ENCODE peak calls at places on chromosomes 16 and 17, in six cellular contexts. One of them, this sample, is unnamed.

GRCh38 chr17:65975878-65976277 is 216.1 kb downstream of the CEP112 start:
- DNase-seq in fibroblast of the aortic adventitia: no peak
- DNase-seq in AG10803: no peak
- DNase-seq in GM06990: no peak
- DNase-seq in A549: no peak
- DNase-seq in cardiac muscle cell: peak; percentile 3
- DNase-seq in this sample: no peak

GRCh38 chr17:55462711-55463110 is 41.1 kb upstream of the MMD start:
- DNase-seq in fibroblast of the aortic adventitia: peak; percentile 19
- DNase-seq in AG10803: no peak
- DNase-seq in GM06990: no peak
- DNase-seq in A549: no peak
- DNase-seq in cardiac muscle cell: no peak
- DNase-seq in this sample: no peak

GRCh38 chr17:58319181-58320162 is 9.1 kb downstream of the TSPOAP1 start:
- DNase-seq in fibroblast of the aortic adventitia: no peak
- DNase-seq in AG10803: no peak
- DNase-seq in GM06990: no peak
- DNase-seq in A549: no peak
- DNase-seq in cardiac muscle cell: no peak
- DNase-seq in this sample: no peak

GRCh38 chr16:11361751-11362742 is 16.8 kb downstream of the RMI2 start:
- DNase-seq in fibroblast of the aortic adventitia: no peak
- DNase-seq in AG10803: no peak
- DNase-seq in GM06990: peak; percentile 75
- DNase-seq in A549: no peak
- DNase-seq in cardiac muscle cell: no peak
- DNase-seq in this sample: peak; percentile 59

GRCh38 chr17:74214642-74215331 is 1.4 kb downstream of the TTYH2 start:
- DNase-seq in fibroblast of the aortic adventitia: no peak
- DNase-seq in AG10803: no peak
- DNase-seq in GM06990: no peak
- DNase-seq in A549: no peak
- DNase-seq in cardiac muscle cell: no peak
- DNase-seq in this sample: no peak

GRCh38 chr17:76878568-76878967 is 10.4 kb downstream of the MGAT5B start:
- DNase-seq in fibroblast of the aortic adventitia: no peak
- DNase-seq in AG10803: no peak
- DNase-seq in GM06990: no peak
- DNase-seq in A549: no peak
- DNase-seq in cardiac muscle cell: no peak
- DNase-seq in this sample: no peak

GRCh38 chr17:48910370-48910769 is 2.2 kb downstream of the UBE2Z start:
- DNase-seq in fibroblast of the aortic adventitia: no peak
- DNase-seq in AG10803: no peak
- DNase-seq in GM06990: no peak
- DNase-seq in A549: no peak
- DNase-seq in cardiac muscle cell: no peak
- DNase-seq in this sample: no peak

GRCh38 chr17:29760771-29761682 is 138.3 kb upstream of the CORO6 start:
- DNase-seq in fibroblast of the aortic adventitia: peak; percentile 85
- DNase-seq in AG10803: peak; percentile 86
- DNase-seq in GM06990: peak; percentile 96
- DNase-seq in A549: peak; percentile 79
- DNase-seq in cardiac muscle cell: peak; percentile 79
- DNase-seq in this sample: peak; percentile 96

GRCh38 chr17:74920679-74921044 is 2.4 kb downstream of the USH1G start:
- DNase-seq in fibroblast of the aortic adventitia: no peak
- DNase-seq in AG10803: no peak
- DNase-seq in GM06990: no peak
- DNase-seq in A549: no peak
- DNase-seq in cardiac muscle cell: no peak
- DNase-seq in this sample: no peak

GRCh38 chr17:8755590-8756255 is 2.6 kb downstream of the SPDYE4 start:
- DNase-seq in fibroblast of the aortic adventitia: no peak
- DNase-seq in AG10803: no peak
- DNase-seq in GM06990: no peak
- DNase-seq in A549: no peak
- DNase-seq in cardiac muscle cell: no peak
- DNase-seq in this sample: no peak

GRCh38 chr17:50396261-50397110 is 837 bp downstream of the LRRC59 start:
- DNase-seq in fibroblast of the aortic adventitia: peak; percentile 85
- DNase-seq in AG10803: peak; percentile 69
- DNase-seq in GM06990: peak; percentile 37
- DNase-seq in A549: peak; percentile 58
- DNase-seq in cardiac muscle cell: peak; percentile 43
- DNase-seq in this sample: peak; percentile 58

GRCh38 chr16:68384293-68385255 is 63.7 kb downstream of the SMPD3 start:
- DNase-seq in fibroblast of the aortic adventitia: no peak
- DNase-seq in AG10803: no peak
- DNase-seq in GM06990: no peak
- DNase-seq in A549: no peak
- DNase-seq in cardiac muscle cell: peak; percentile 36
- DNase-seq in this sample: no peak

GRCh38 chr16:7272567-7273158 is 60.0 kb upstream of the RBFOX1 start:
- DNase-seq in fibroblast of the aortic adventitia: no peak
- DNase-seq in AG10803: no peak
- DNase-seq in GM06990: no peak
- DNase-seq in A549: no peak
- DNase-seq in cardiac muscle cell: no peak
- DNase-seq in this sample: no peak

GRCh38 chr16:57660715-57661463 is 7.2 kb upstream of the ADGRG3 start:
- DNase-seq in fibroblast of the aortic adventitia: no peak
- DNase-seq in AG10803: no peak
- DNase-seq in GM06990: no peak
- DNase-seq in A549: no peak
- DNase-seq in cardiac muscle cell: no peak
- DNase-seq in this sample: no peak

GRCh38 chr17:80198144-80198661 is 21.9 kb downstream of the SGSH start:
- DNase-seq in fibroblast of the aortic adventitia: peak; percentile 4
- DNase-seq in AG10803: no peak
- DNase-seq in GM06990: no peak
- DNase-seq in A549: no peak
- DNase-seq in cardiac muscle cell: peak; percentile 39
- DNase-seq in this sample: no peak

GRCh38 chr16:3576211-3576610 is 992 bp downstream of the NLRC3 start:
- DNase-seq in fibroblast of the aortic adventitia: no peak
- DNase-seq in AG10803: no peak
- DNase-seq in GM06990: no peak
- DNase-seq in A549: no peak
- DNase-seq in cardiac muscle cell: no peak
- DNase-seq in this sample: peak; percentile 51

GRCh38 chr16:57537194-57537505 is 779 bp upstream of the CCDC102A start:
- DNase-seq in fibroblast of the aortic adventitia: no peak
- DNase-seq in AG10803: no peak
- DNase-seq in GM06990: no peak
- DNase-seq in A549: no peak
- DNase-seq in cardiac muscle cell: no peak
- DNase-seq in this sample: no peak

GRCh38 chr17:8924595-8924994 is 40.9 kb downstream of the PIK3R5 start:
- DNase-seq in fibroblast of the aortic adventitia: no peak
- DNase-seq in AG10803: no peak
- DNase-seq in GM06990: peak; percentile 54
- DNase-seq in A549: no peak
- DNase-seq in cardiac muscle cell: no peak
- DNase-seq in this sample: no peak

GRCh38 chr17:56678249-56679144 is 85.0 kb downstream of the NOG start:
- DNase-seq in fibroblast of the aortic adventitia: no peak
- DNase-seq in AG10803: no peak
- DNase-seq in GM06990: no peak
- DNase-seq in A549: no peak
- DNase-seq in cardiac muscle cell: peak; percentile 23
- DNase-seq in this sample: peak; percentile 21
- TF ChIP-seq CTCF in fibroblast of the aortic adventitia: no peak
- TF ChIP-seq CTCF in AG10803: no peak
- TF ChIP-seq CTCF in GM06990: no peak
- TF ChIP-seq CTCF in A549: no peak
- TF ChIP-seq CTCF in cardiac muscle cell: no peak
- TF ChIP-seq CTCF in this sample: no peak

GRCh38 chr17:53950207-53950857 is 127.6 kb downstream of the KIF2B start:
- DNase-seq in fibroblast of the aortic adventitia: no peak
- DNase-seq in AG10803: no peak
- DNase-seq in GM06990: no peak
- DNase-seq in A549: no peak
- DNase-seq in cardiac muscle cell: peak; percentile 51
- DNase-seq in this sample: no peak
- TF ChIP-seq CTCF in fibroblast of the aortic adventitia: no peak
- TF ChIP-seq CTCF in AG10803: no peak
- TF ChIP-seq CTCF in GM06990: no peak
- TF ChIP-seq CTCF in A549: no peak
- TF ChIP-seq CTCF in cardiac muscle cell: no peak
- TF ChIP-seq CTCF in this sample: no peak

GRCh38 chr16:55664786-55665407 is 9.1 kb downstream of the SLC6A2 start:
- DNase-seq in fibroblast of the aortic adventitia: no peak
- DNase-seq in AG10803: no peak
- DNase-seq in GM06990: no peak
- DNase-seq in A549: no peak
- DNase-seq in cardiac muscle cell: no peak
- DNase-seq in this sample: no peak

GRCh38 chr16:55665511-55665910 is 9.7 kb downstream of the SLC6A2 start:
- DNase-seq in fibroblast of the aortic adventitia: no peak
- DNase-seq in AG10803: no peak
- DNase-seq in GM06990: no peak
- DNase-seq in A549: no peak
- DNase-seq in cardiac muscle cell: no peak
- DNase-seq in this sample: no peak

GRCh38 chr16:55662641-55663040 is 6.9 kb downstream of the SLC6A2 start:
- DNase-seq in fibroblast of the aortic adventitia: no peak
- DNase-seq in AG10803: peak; percentile 64
- DNase-seq in GM06990: no peak
- DNase-seq in A549: no peak
- DNase-seq in cardiac muscle cell: no peak
- DNase-seq in this sample: no peak

GRCh38 chr16:55663225-55663624 is 7.4 kb downstream of the SLC6A2 start:
- DNase-seq in fibroblast of the aortic adventitia: no peak
- DNase-seq in AG10803: no peak
- DNase-seq in GM06990: no peak
- DNase-seq in A549: no peak
- DNase-seq in cardiac muscle cell: no peak
- DNase-seq in this sample: no peak

DNA sequence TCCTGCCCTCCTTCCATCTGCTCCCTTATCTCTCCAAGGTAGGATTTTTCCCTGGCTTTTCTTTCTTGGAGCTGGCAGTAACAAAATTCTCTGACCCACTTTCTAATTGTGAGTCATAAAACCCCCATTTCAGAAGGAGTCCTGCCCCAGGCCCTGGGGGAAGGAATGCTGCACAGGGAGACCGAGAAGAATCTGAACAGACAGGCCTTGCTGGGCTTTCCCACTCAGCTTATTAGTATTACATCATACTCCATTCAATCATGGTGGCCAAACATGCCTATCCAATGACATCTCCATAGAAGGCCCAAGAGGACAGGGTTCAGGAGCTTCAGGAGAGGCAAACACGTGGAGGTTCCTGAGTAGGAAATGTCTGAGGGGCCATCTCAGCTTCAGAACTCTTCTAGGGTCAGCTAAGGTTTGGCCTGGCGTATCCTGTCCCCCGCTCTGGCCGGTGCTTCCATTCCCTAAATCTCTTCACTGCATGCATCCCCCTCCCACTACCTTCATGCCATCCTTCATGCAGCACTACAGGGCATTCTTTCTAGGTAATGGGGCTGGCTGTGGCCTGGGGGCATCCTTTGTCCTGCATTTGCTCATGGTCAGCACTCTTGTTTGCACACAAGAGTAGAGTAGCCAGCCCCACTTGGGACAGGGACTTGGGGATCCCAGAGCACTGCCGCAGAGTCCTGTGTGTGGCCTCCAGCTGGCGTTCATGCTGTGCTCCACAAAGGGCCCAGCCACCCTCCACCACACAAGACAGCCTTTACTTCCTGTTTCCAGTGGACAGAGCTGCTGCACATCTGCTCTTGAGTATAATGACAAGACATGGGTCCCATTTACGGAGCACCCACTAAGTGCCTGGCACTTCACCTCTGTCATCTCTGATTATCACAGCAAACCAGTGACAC is 8.2 kb downstream of the SLC6A2 start:
- DNase-seq in fibroblast of the aortic adventitia: no peak
- DNase-seq in AG10803: peak; percentile 26
- DNase-seq in GM06990: no peak
- DNase-seq in A549: no peak
- DNase-seq in cardiac muscle cell: no peak
- DNase-seq in this sample: no peak
- TF ChIP-seq CTCF in fibroblast of the aortic adventitia: no peak
- TF ChIP-seq CTCF in AG10803: no peak
- TF ChIP-seq CTCF in GM06990: no peak
- TF ChIP-seq CTCF in A549: no peak
- TF ChIP-seq CTCF in cardiac muscle cell: no peak
- TF ChIP-seq CTCF in this sample: no peak

GRCh38 chr17:78343433-78344201 is 16.3 kb downstream of the SOCS3 start:
- DNase-seq in fibroblast of the aortic adventitia: no peak
- DNase-seq in AG10803: no peak
- DNase-seq in GM06990: peak; percentile 79
- DNase-seq in A549: no peak
- DNase-seq in cardiac muscle cell: no peak
- DNase-seq in this sample: peak; percentile 83

GRCh38 chr17:78340183-78340955 is 19.5 kb downstream of the SOCS3 start:
- DNase-seq in fibroblast of the aortic adventitia: no peak
- DNase-seq in AG10803: peak; percentile 43
- DNase-seq in GM06990: no peak
- DNase-seq in A549: no peak
- DNase-seq in cardiac muscle cell: no peak
- DNase-seq in this sample: no peak

GRCh38 chr17:78343099-78343432 is 16.8 kb downstream of the SOCS3 start:
- DNase-seq in fibroblast of the aortic adventitia: peak; percentile 93
- DNase-seq in AG10803: peak; percentile 95
- DNase-seq in GM06990: no peak
- DNase-seq in A549: peak; percentile 62
- DNase-seq in cardiac muscle cell: no peak
- DNase-seq in this sample: no peak

GRCh38 chr17:78342438-78343098 is 17.3 kb downstream of the SOCS3 start:
- DNase-seq in fibroblast of the aortic adventitia: peak; percentile 95
- DNase-seq in AG10803: peak; percentile 93
- DNase-seq in GM06990: no peak
- DNase-seq in A549: peak; percentile 71
- DNase-seq in cardiac muscle cell: no peak
- DNase-seq in this sample: no peak

DNA sequence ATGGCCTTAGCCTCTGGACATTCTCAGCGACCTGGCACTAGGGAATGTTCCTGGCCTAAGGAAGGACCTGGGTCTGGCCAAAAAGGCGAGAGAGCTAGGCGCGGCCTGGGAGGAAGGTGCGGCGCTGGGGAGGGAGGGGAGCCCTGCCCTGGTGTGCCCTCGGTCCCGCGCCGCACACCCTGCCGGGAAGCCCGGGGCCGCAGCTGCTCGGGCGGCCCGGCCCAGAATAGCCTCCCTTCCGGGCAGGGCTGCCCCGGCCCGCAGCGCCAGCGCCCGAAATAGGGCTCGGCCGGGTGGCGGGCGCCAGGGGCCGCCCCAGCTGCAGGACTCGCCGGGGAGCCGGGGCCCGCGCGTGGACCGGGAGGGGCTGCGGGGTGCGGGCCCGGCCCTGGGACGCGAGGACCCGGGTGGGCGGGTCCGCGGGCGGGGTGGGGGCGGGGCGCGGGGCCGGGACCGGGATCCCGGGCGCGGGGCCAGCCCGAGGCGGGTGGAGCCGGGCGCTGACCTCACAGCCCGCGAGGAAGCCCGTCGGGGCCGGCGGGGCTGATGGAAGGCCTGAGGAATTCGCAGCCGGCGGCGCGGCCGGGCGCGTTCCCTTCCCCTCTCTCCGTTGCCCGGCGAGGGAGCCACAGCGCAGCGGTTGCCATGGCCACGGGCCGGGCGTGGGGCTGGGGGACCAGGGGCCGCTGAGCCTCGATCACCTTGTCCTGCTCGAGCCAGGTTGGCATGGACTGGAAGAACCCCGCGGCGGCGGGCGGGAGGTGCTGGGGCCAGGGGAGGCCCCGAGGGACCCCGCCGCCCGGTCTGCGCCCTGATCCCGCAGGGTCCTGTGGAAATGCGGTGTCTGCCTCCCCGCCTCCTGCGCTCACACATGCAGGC is 18.1 kb downstream of the SOCS3 start:
- DNase-seq in fibroblast of the aortic adventitia: peak; percentile 81
- DNase-seq in AG10803: peak; percentile 84
- DNase-seq in GM06990: no peak
- DNase-seq in A549: peak; percentile 83
- DNase-seq in cardiac muscle cell: peak; percentile 78
- DNase-seq in this sample: no peak
- TF ChIP-seq CTCF in fibroblast of the aortic adventitia: no peak
- TF ChIP-seq CTCF in AG10803: no peak
- TF ChIP-seq CTCF in GM06990: no peak
- TF ChIP-seq CTCF in A549: no peak
- TF ChIP-seq CTCF in cardiac muscle cell: no peak
- TF ChIP-seq CTCF in this sample: no peak